ENCODE peak calls at places on chromosomes 3 and 15, in six cellular contexts. One of them, this sample, is unnamed.

GRCh38 chr3:10962481-10963036 is 30.0 kb upstream of the SLC6A1 start:
- DNase-seq in SW480: peak
- DNase-seq in stimulated activated CD8-positive, alpha-beta memory T cell treated with anti-CD3 and anti-CD28 coated beads, Interleukin-4, amount 100 ng/mL, for 4 hours: no peak
- DNase-seq in activated CD4-positive, alpha-beta T cell treated with anti-CD3 and anti-CD28 coated beads for 48 hours: no peak
- DNase-seq in psoas muscle: no peak
- DNase-seq in naive thymus-derived CD4-positive, alpha-beta T cell: no peak
- DNase-seq in this sample: no peak

GRCh38 chr15:65083262-65083701 is 6.7 kb downstream of the KBTBD13 start:
- DNase-seq in psoas muscle: no peak
- DNase-seq in naive thymus-derived CD4-positive, alpha-beta T cell: no peak
- DNase-seq in SW480: no peak
- DNase-seq in stimulated activated CD8-positive, alpha-beta memory T cell treated with anti-CD3 and anti-CD28 coated beads, Interleukin-4, amount 100 ng/mL, for 4 hours: no peak
- DNase-seq in activated CD4-positive, alpha-beta T cell treated with anti-CD3 and anti-CD28 coated beads for 48 hours: no peak
- DNase-seq in this sample: no peak

GRCh38 chr3:132261501-132261900 is 55.7 kb upstream of the ACP3 start:
- DNase-seq in SW480: no peak
- DNase-seq in psoas muscle: no peak
- DNase-seq in activated CD4-positive, alpha-beta T cell treated with anti-CD3 and anti-CD28 coated beads for 48 hours: no peak
- DNase-seq in stimulated activated CD8-positive, alpha-beta memory T cell treated with anti-CD3 and anti-CD28 coated beads, Interleukin-4, amount 100 ng/mL, for 4 hours: no peak
- DNase-seq in naive thymus-derived CD4-positive, alpha-beta T cell: no peak
- DNase-seq in this sample: no peak

GRCh38 chr15:78811124-78811824 is at the start of gene ADAMTS7:
- DNase-seq in SW480: peak
- DNase-seq in stimulated activated CD8-positive, alpha-beta memory T cell treated with anti-CD3 and anti-CD28 coated beads, Interleukin-4, amount 100 ng/mL, for 4 hours: no peak
- DNase-seq in naive thymus-derived CD4-positive, alpha-beta T cell: peak
- DNase-seq in activated CD4-positive, alpha-beta T cell treated with anti-CD3 and anti-CD28 coated beads for 48 hours: peak
- DNase-seq in psoas muscle: peak
- DNase-seq in this sample: peak

GRCh38 chr15:34161329-34161953 is 48.5 kb downstream of the KATNBL1 start:
- DNase-seq in SW480: no peak
- DNase-seq in naive thymus-derived CD4-positive, alpha-beta T cell: no peak
- DNase-seq in psoas muscle: no peak
- DNase-seq in activated CD4-positive, alpha-beta T cell treated with anti-CD3 and anti-CD28 coated beads for 48 hours: no peak
- DNase-seq in stimulated activated CD8-positive, alpha-beta memory T cell treated with anti-CD3 and anti-CD28 coated beads, Interleukin-4, amount 100 ng/mL, for 4 hours: no peak
- DNase-seq in this sample: no peak

GRCh38 chr3:88440701-88441100 is 290.9 kb downstream of the C3orf38 start:
- DNase-seq in activated CD4-positive, alpha-beta T cell treated with anti-CD3 and anti-CD28 coated beads for 48 hours: no peak
- DNase-seq in stimulated activated CD8-positive, alpha-beta memory T cell treated with anti-CD3 and anti-CD28 coated beads, Interleukin-4, amount 100 ng/mL, for 4 hours: no peak
- DNase-seq in psoas muscle: no peak
- DNase-seq in SW480: no peak
- DNase-seq in naive thymus-derived CD4-positive, alpha-beta T cell: no peak
- DNase-seq in this sample: no peak

GRCh38 chr3:14430706-14431470 is 28.5 kb downstream of the SLC6A6 start:
- DNase-seq in psoas muscle: no peak
- DNase-seq in SW480: no peak
- DNase-seq in activated CD4-positive, alpha-beta T cell treated with anti-CD3 and anti-CD28 coated beads for 48 hours: no peak
- DNase-seq in stimulated activated CD8-positive, alpha-beta memory T cell treated with anti-CD3 and anti-CD28 coated beads, Interleukin-4, amount 100 ng/mL, for 4 hours: no peak
- DNase-seq in naive thymus-derived CD4-positive, alpha-beta T cell: no peak
- DNase-seq in this sample: no peak

GRCh38 chr3:2714856-2715255 is 395.3 kb downstream of the IL5RA start:
- DNase-seq in stimulated activated CD8-positive, alpha-beta memory T cell treated with anti-CD3 and anti-CD28 coated beads, Interleukin-4, amount 100 ng/mL, for 4 hours: no peak
- DNase-seq in SW480: no peak
- DNase-seq in psoas muscle: no peak
- DNase-seq in activated CD4-positive, alpha-beta T cell treated with anti-CD3 and anti-CD28 coated beads for 48 hours: no peak
- DNase-seq in naive thymus-derived CD4-positive, alpha-beta T cell: no peak
- DNase-seq in this sample: no peak

GRCh38 chr3:31635586-31635985 is 102.9 kb downstream of the STT3B start:
- DNase-seq in activated CD4-positive, alpha-beta T cell treated with anti-CD3 and anti-CD28 coated beads for 48 hours: no peak
- DNase-seq in SW480: no peak
- DNase-seq in stimulated activated CD8-positive, alpha-beta memory T cell treated with anti-CD3 and anti-CD28 coated beads, Interleukin-4, amount 100 ng/mL, for 4 hours: no peak
- DNase-seq in psoas muscle: no peak
- DNase-seq in naive thymus-derived CD4-positive, alpha-beta T cell: no peak
- DNase-seq in this sample: no peak